ENCODE peak calls at places on chromosomes 16 and 17, in four cellular contexts. G, A, D and X are unnamed samples.

GRCh38 chr17:62165378-62165722 is 100.3 kb upstream of the MED13 start:
- DNase-seq in A (no peak), G (no peak), D (no peak), X (no peak)

GRCh38 chr17:38556234-38556633 is 49.5 kb downstream of the SRCIN1 start:
- DNase-seq in A (no peak), D (no peak), G (no peak), X (no peak)

GRCh38 chr16:66406534-66407368 is 20.3 kb upstream of the BEAN1 start:
- DNase-seq in A (peak), D (peak), G (peak), X (peak)

GRCh38 chr17:29835438-29836351 is 94.3 kb downstream of the SSH2 start:
- DNase-seq in G (no peak), D (no peak), A (no peak), X (no peak)

GRCh38 chr17:37610971-37611370 is 1.8 kb upstream of the SYNRG start:
- DNase-seq in G (no peak), D (peak), A (no peak), X (no peak)

GRCh38 chr16:74556375-74556922 is 50.5 kb downstream of the GLG1 start:
- DNase-seq in D (no peak), G (no peak), A (no peak), X (no peak)

GRCh38 chr17:21059761-21060160 is 16.9 kb upstream of the USP22 start:
- DNase-seq in G (no peak), A (no peak), D (no peak), X (no peak)

GRCh38 chr16:66525396-66526180 is 24.3 kb downstream of the TK2 start:
- DNase-seq in D (no peak), G (no peak), A (no peak), X (no peak)

DNA sequence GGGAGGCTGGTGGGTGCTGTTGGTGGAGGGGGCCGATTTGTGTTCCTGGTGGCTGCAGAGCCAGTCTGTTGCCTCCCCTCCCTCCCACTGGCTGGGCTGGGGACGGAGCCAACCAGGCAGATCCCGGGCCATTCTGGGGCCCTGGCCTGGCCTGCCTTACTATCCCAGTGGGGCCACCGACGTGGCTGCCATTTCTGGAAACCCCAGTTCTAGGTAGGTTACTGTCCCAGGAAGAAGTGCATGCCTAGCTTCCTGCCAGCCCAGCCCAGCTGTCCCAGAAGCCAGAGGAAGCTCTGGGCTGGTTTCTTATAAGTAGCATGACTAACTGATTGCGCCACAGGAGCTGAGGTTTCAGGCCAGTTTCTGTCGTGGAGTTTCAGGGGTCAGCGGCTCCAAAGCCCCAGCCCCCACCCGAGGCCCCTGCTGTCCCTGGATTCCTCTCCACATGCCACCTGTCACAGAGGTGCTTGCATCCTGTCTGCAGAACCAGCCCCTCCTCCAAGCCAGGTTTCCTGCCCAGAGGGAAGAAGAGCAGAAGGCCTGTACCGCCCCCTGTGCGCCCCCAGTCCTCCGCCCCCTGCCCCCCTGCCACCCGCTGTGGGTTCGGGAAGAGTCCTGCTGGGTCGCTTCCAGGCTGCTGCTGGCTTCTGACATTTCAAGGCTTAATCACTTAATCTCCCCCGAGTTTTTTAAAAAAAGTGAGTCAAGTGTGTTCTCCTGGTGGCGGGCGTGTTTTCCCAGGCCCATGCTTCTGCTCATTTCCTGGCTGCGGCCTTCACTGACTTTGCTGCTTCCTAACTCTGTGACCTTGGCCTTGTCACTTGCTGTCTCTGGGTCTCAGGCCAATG is 13.2 kb downstream of the IL4R start:
- DNase-seq in D (peak), G (no peak), A (peak), X (peak)
- TF ChIP-seq CTCF in D (no peak), G (no peak), A (no peak), X (no peak)

GRCh38 chr16:2716948-2717347 is 3.1 kb downstream of the PRSS27 start:
- DNase-seq in D (peak), A (no peak), G (no peak), X (no peak)
- TF ChIP-seq CTCF in D (peak), A (no peak), G (no peak), X (no peak)

GRCh38 chr16:58792188-58792587 is 58.1 kb upstream of the GOT2 start:
- DNase-seq in D (no peak), G (no peak), A (no peak), X (no peak)
- TF ChIP-seq CTCF in D (no peak), G (no peak), A (no peak), X (no peak)

GRCh38 chr16:85138073-85138824 is 26.0 kb upstream of the CIBAR2 start:
- DNase-seq in A (no peak), G (no peak), D (no peak), X (no peak)

GRCh38 chr16:85137323-85138072 is 25.2 kb upstream of the CIBAR2 start:
- DNase-seq in A (peak), G (peak), D (peak), X (peak)

GRCh38 chr16:85136213-85136704 is 24.0 kb upstream of the CIBAR2 start:
- DNase-seq in D (no peak), A (peak), G (no peak), X (no peak)

GRCh38 chr16:85134794-85135153 is 22.5 kb upstream of the CIBAR2 start:
- DNase-seq in G (no peak), A (no peak), D (no peak), X (no peak)

GRCh38 chr16:85136705-85137322 is 24.5 kb upstream of the CIBAR2 start:
- DNase-seq in G (no peak), D (no peak), A (peak), X (peak)
- TF ChIP-seq CTCF in G (no peak), D (no peak), A (no peak), X (no peak)

GRCh38 chr17:73620414-73620813 is 23.8 kb downstream of the SDK2 start:
- DNase-seq in A (no peak), G (no peak), D (no peak), X (no peak)
- TF ChIP-seq CTCF in A (no peak), G (no peak), D (no peak), X (no peak)

DNA sequence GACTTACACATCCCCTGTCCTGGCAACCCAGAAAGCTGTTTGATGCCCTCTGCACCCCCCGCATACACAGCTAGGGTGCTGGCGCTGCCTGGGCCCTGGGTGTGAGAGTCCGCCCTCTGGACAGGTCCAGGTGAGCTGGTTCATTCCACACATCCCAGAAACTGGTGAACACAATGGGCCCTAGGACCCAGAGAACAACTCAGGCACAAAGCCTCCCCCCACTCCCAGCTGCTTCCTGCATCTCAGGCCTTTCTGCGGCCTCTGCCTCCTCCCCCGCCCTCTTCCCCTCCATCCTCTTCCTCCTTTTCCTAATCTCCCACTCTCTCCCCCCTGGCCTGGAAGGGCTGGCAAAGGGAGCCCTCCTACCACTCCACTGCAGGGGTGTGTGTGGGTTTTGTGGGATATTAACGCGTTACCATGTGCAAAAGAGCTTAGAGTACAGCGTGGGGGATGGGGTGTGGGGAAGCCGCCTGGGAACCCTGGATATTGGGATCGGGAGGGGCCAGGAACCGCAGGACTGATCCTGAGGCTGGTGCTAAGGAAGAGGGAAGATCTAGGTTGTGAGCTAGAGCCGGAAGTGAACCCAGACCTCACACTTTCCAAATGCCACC is 1.6 kb upstream of the PPP1R9B start:
- DNase-seq in G (peak), A (peak), D (peak), X (peak)
- TF ChIP-seq CTCF in G (no peak), A (no peak), D (no peak), X (no peak)

GRCh38 chr17:67272312-67273050 is 27.5 kb upstream of the HELZ start:
- DNase-seq in G (no peak), A (no peak), D (peak), X (no peak)
- TF ChIP-seq CTCF in G (peak), A (no peak), D (peak), X (no peak)

GRCh38 chr17:72952220-72952619 is 140.3 kb downstream of the SLC39A11 start:
- DNase-seq in G (no peak), D (no peak), A (no peak), X (no peak)
- TF ChIP-seq CTCF in G (no peak), D (peak), A (no peak), X (no peak)

DNA sequence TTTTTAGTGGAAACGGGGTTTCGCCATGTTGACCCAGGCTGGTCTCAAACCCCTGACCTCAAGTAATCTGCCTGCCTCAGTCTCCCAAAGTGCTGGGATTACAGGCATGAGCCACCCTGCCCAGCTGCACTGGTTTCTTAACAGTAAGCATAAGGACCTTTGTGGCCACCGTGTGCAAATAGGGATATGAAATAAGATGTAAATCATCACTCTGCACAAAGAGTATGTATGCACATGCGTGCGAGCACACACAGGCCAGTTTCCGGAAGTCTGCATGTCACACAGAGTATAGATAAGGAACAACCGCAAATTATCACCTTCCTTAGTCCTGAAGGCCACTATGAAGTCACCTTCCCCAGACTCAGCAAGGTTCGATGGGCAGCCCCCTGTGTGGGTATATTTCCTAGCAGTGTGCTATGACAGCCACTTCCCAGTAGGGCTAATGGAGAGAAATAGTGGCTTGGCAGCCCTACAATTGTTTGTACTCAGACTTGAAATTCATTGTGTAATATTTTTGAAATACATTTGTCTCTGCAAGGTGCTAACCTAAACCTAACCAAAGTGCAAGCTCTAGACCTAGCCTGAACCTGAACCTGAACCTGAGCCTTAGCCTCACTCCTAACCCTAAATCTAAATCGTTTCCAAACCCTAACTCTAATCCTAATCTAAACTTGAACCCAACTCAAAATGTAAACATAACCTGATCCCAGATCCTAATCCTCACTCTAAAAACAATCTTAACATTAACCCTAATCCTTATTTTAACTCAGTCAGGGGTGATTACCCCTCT is 48.4 kb upstream of the SKAP1 start:
- DNase-seq in D (no peak), G (no peak), A (no peak), X (no peak)
- TF ChIP-seq CTCF in D (no peak), G (no peak), A (no peak), X (no peak)

GRCh38 chr16:53692146-53692545 is 11.5 kb downstream of the RPGRIP1L start:
- DNase-seq in D (peak), G (no peak), A (no peak), X (no peak)
- TF ChIP-seq CTCF in D (peak), G (peak), A (no peak), X (no peak)